ENCODE peak calls at places on chromosomes 3 and 15, in eight cellular contexts. One of them, this sample, is unnamed.

GRCh38 chr3:41117398-41117870 is 81.9 kb upstream of the CTNNB1 start:
- ATAC-seq in GM12878: peak; percentile 95
- ATAC-seq in HCT116: peak; percentile 91
- ATAC-seq in Panc1: no peak
- ATAC-seq in K562: peak; percentile 95
- ATAC-seq in upper lobe of left lung: peak; percentile 92
- ATAC-seq in GM23338: no peak
- ATAC-seq in HepG2: peak; percentile 87
- ATAC-seq in this sample: peak; percentile 88

GRCh38 chr3:15291589-15292541 is 40.5 kb downstream of the SH3BP5 start:
- ATAC-seq in GM12878: peak; percentile 95
- ATAC-seq in HCT116: no peak
- ATAC-seq in Panc1: no peak
- ATAC-seq in K562: peak; percentile 44
- ATAC-seq in upper lobe of left lung: peak; percentile 41
- ATAC-seq in GM23338: no peak
- ATAC-seq in HepG2: no peak
- ATAC-seq in this sample: no peak

GRCh38 chr3:27606537-27606936 is 115.6 kb downstream of the EOMES start:
- ATAC-seq in GM12878: no peak
- ATAC-seq in HCT116: no peak
- ATAC-seq in Panc1: no peak
- ATAC-seq in K562: no peak
- ATAC-seq in upper lobe of left lung: no peak
- ATAC-seq in GM23338: no peak
- ATAC-seq in HepG2: no peak
- ATAC-seq in this sample: no peak

GRCh38 chr3:24495334-24495994 is 814 bp upstream of the THRB start:
- ATAC-seq in GM12878: no peak
- ATAC-seq in HCT116: peak; percentile 73
- ATAC-seq in Panc1: peak; percentile 66
- ATAC-seq in K562: peak; percentile 65
- ATAC-seq in upper lobe of left lung: peak; percentile 83
- ATAC-seq in GM23338: peak; percentile 63
- ATAC-seq in HepG2: peak; percentile 76
- ATAC-seq in this sample: peak; percentile 11

GRCh38 chr3:67389176-67389575 is 265.2 kb downstream of the SUCLG2 start:
- ATAC-seq in GM12878: peak; percentile 86
- ATAC-seq in HCT116: no peak
- ATAC-seq in Panc1: no peak
- ATAC-seq in K562: no peak
- ATAC-seq in upper lobe of left lung: no peak
- ATAC-seq in GM23338: no peak
- ATAC-seq in HepG2: no peak
- ATAC-seq in this sample: no peak

GRCh38 chr3:48012659-48013058 is 3.6 kb downstream of the MAP4 start:
- ATAC-seq in GM12878: no peak
- ATAC-seq in HCT116: no peak
- ATAC-seq in Panc1: no peak
- ATAC-seq in K562: no peak
- ATAC-seq in upper lobe of left lung: no peak
- ATAC-seq in GM23338: no peak
- ATAC-seq in HepG2: no peak
- ATAC-seq in this sample: no peak

GRCh38 chr15:43930079-43930478 is 103.3 kb downstream of the WDR76 start:
- ATAC-seq in GM12878: no peak
- ATAC-seq in HCT116: peak; percentile 75
- ATAC-seq in Panc1: no peak
- ATAC-seq in K562: no peak
- ATAC-seq in upper lobe of left lung: no peak
- ATAC-seq in GM23338: peak; percentile 15
- ATAC-seq in HepG2: no peak
- ATAC-seq in this sample: no peak

GRCh38 chr15:58043192-58043903 is 22.2 kb downstream of the ALDH1A2 start:
- ATAC-seq in GM12878: peak; percentile 76
- ATAC-seq in HCT116: peak; percentile 84
- ATAC-seq in Panc1: peak; percentile 65
- ATAC-seq in K562: peak; percentile 69
- ATAC-seq in upper lobe of left lung: no peak
- ATAC-seq in GM23338: peak; percentile 34
- ATAC-seq in HepG2: peak; percentile 56
- ATAC-seq in this sample: no peak

GRCh38 chr3:182239316-182239715 is 527.6 kb downstream of the SOX2 start:
- ATAC-seq in GM12878: no peak
- ATAC-seq in HCT116: no peak
- ATAC-seq in Panc1: no peak
- ATAC-seq in K562: no peak
- ATAC-seq in upper lobe of left lung: no peak
- ATAC-seq in GM23338: no peak
- ATAC-seq in HepG2: no peak
- ATAC-seq in this sample: no peak

GRCh38 chr15:41659855-41660234 is 360 bp upstream of the MGA start:
- ATAC-seq in GM12878: no peak
- ATAC-seq in HCT116: no peak
- ATAC-seq in Panc1: no peak
- ATAC-seq in K562: no peak
- ATAC-seq in upper lobe of left lung: no peak
- ATAC-seq in GM23338: peak; percentile 72
- ATAC-seq in HepG2: no peak
- ATAC-seq in this sample: peak; percentile 0

GRCh38 chr3:111324142-111324541 is 217.9 kb upstream of the CD96 start:
- ATAC-seq in GM12878: no peak
- ATAC-seq in HCT116: no peak
- ATAC-seq in Panc1: no peak
- ATAC-seq in K562: no peak
- ATAC-seq in upper lobe of left lung: no peak
- ATAC-seq in GM23338: no peak
- ATAC-seq in HepG2: no peak
- ATAC-seq in this sample: no peak

GRCh38 chr15:91478717-91479191 is 374.8 kb upstream of the SLCO3A1 start:
- ATAC-seq in GM12878: no peak
- ATAC-seq in HCT116: no peak
- ATAC-seq in Panc1: no peak
- ATAC-seq in K562: peak; percentile 96
- ATAC-seq in upper lobe of left lung: no peak
- ATAC-seq in GM23338: no peak
- ATAC-seq in HepG2: no peak
- ATAC-seq in this sample: no peak

GRCh38 chr3:177294221-177294620 is 96.9 kb upstream of the TBL1XR1 start:
- ATAC-seq in GM12878: no peak
- ATAC-seq in HCT116: no peak
- ATAC-seq in Panc1: peak; percentile 38
- ATAC-seq in K562: peak; percentile 65
- ATAC-seq in upper lobe of left lung: no peak
- ATAC-seq in GM23338: no peak
- ATAC-seq in HepG2: peak; percentile 51
- ATAC-seq in this sample: peak; percentile 79

GRCh38 chr15:34206016-34206415 is 3.9 kb downstream of the KATNBL1 start:
- ATAC-seq in GM12878: no peak
- ATAC-seq in HCT116: no peak
- ATAC-seq in Panc1: no peak
- ATAC-seq in K562: no peak
- ATAC-seq in upper lobe of left lung: no peak
- ATAC-seq in GM23338: no peak
- ATAC-seq in HepG2: no peak
- ATAC-seq in this sample: no peak

GRCh38 chr15:35751421-35752133 is 205.6 kb upstream of the DPH6 start:
- ATAC-seq in GM12878: peak; percentile 88
- ATAC-seq in HCT116: peak; percentile 96
- ATAC-seq in Panc1: peak; percentile 93
- ATAC-seq in K562: peak; percentile 93
- ATAC-seq in upper lobe of left lung: no peak
- ATAC-seq in GM23338: peak; percentile 99
- ATAC-seq in HepG2: peak; percentile 82
- ATAC-seq in this sample: peak; percentile 65

GRCh38 chr3:188786424-188786823 is 385.3 kb upstream of the TPRG1 start:
- ATAC-seq in GM12878: no peak
- ATAC-seq in HCT116: no peak
- ATAC-seq in Panc1: no peak
- ATAC-seq in K562: no peak
- ATAC-seq in upper lobe of left lung: no peak
- ATAC-seq in GM23338: no peak
- ATAC-seq in HepG2: no peak
- ATAC-seq in this sample: no peak

GRCh38 chr3:50237754-50238548 is 1.9 kb downstream of the GNAI2 start:
- ATAC-seq in GM12878: peak; percentile 71
- ATAC-seq in HCT116: peak; percentile 6
- ATAC-seq in Panc1: peak; percentile 54
- ATAC-seq in K562: no peak
- ATAC-seq in upper lobe of left lung: peak; percentile 76
- ATAC-seq in GM23338: peak; percentile 4
- ATAC-seq in HepG2: no peak
- ATAC-seq in this sample: peak; percentile 37

GRCh38 chr3:174125267-174125844 is 727.8 kb downstream of the NLGN1 start:
- ATAC-seq in GM12878: peak; percentile 66
- ATAC-seq in HCT116: peak; percentile 97
- ATAC-seq in Panc1: peak; percentile 65
- ATAC-seq in K562: no peak
- ATAC-seq in upper lobe of left lung: no peak
- ATAC-seq in GM23338: peak; percentile 99
- ATAC-seq in HepG2: peak; percentile 47
- ATAC-seq in this sample: no peak

GRCh38 chr3:89184151-89184550 is 76.7 kb downstream of the EPHA3 start:
- ATAC-seq in GM12878: no peak
- ATAC-seq in HCT116: no peak
- ATAC-seq in Panc1: no peak
- ATAC-seq in K562: no peak
- ATAC-seq in upper lobe of left lung: no peak
- ATAC-seq in GM23338: no peak
- ATAC-seq in HepG2: no peak
- ATAC-seq in this sample: no peak

GRCh38 chr3:89180334-89180733 is 72.9 kb downstream of the EPHA3 start:
- ATAC-seq in GM12878: peak; percentile 47
- ATAC-seq in HCT116: no peak
- ATAC-seq in Panc1: no peak
- ATAC-seq in K562: no peak
- ATAC-seq in upper lobe of left lung: no peak
- ATAC-seq in GM23338: no peak
- ATAC-seq in HepG2: no peak
- ATAC-seq in this sample: no peak

GRCh38 chr3:89173546-89173945 is 66.1 kb downstream of the EPHA3 start:
- ATAC-seq in GM12878: no peak
- ATAC-seq in HCT116: no peak
- ATAC-seq in Panc1: no peak
- ATAC-seq in K562: no peak
- ATAC-seq in upper lobe of left lung: no peak
- ATAC-seq in GM23338: no peak
- ATAC-seq in HepG2: no peak
- ATAC-seq in this sample: no peak

GRCh38 chr3:89184596-89184995 is 77.2 kb downstream of the EPHA3 start:
- ATAC-seq in GM12878: no peak
- ATAC-seq in HCT116: no peak
- ATAC-seq in Panc1: no peak
- ATAC-seq in K562: no peak
- ATAC-seq in upper lobe of left lung: no peak
- ATAC-seq in GM23338: no peak
- ATAC-seq in HepG2: no peak
- ATAC-seq in this sample: no peak

DNA sequence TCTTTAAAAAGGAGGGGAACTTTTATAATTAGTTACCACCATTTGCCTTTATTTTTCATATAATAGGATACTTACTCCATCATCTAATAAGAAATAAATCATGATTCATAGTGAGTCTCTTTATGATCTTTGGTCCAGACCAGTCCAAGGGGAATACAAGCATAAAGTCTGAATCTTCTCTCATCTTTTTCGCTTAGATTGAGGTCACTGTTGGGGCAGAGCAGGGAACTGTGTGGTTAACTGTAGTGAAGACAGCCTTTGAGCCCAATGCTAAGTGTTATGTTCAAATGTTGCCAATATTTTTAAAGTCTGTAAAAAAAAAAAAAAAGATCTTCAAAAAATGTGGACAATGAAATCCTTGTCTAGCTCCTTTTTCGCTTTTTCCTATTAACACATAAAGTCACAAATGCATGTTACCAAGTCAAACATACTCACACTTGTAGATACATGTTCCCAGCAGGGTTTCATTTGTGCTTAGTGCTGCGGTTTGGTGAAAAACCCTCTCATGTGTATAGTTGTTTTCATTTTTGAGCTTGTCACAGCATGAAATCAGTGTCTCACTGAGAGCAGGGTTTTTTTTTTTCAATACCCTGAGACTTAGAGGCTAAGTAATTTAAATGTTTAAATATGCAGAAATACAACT is 72.1 kb downstream of the EPHA3 start:
- ATAC-seq in GM12878: peak; percentile 93
- ATAC-seq in HCT116: no peak
- ATAC-seq in Panc1: no peak
- ATAC-seq in K562: no peak
- ATAC-seq in upper lobe of left lung: no peak
- ATAC-seq in GM23338: no peak
- ATAC-seq in HepG2: no peak
- ATAC-seq in this sample: no peak
- TF ChIP-seq POLR2AphosphoS5 in GM12878: no peak
- TF ChIP-seq POLR2AphosphoS5 in HCT116: no peak
- TF ChIP-seq POLR2AphosphoS5 in Panc1: no peak
- TF ChIP-seq POLR2AphosphoS5 in K562: no peak
- TF ChIP-seq POLR2AphosphoS5 in upper lobe of left lung: no peak
- TF ChIP-seq POLR2AphosphoS5 in GM23338: no peak
- TF ChIP-seq POLR2AphosphoS5 in HepG2: no peak
- TF ChIP-seq POLR2AphosphoS5 in this sample: no peak

GRCh38 chr15:71654714-71655174 is 155.6 kb upstream of the NR2E3 start:
- ATAC-seq in GM12878: no peak
- ATAC-seq in HCT116: no peak
- ATAC-seq in Panc1: no peak
- ATAC-seq in K562: no peak
- ATAC-seq in upper lobe of left lung: no peak
- ATAC-seq in GM23338: no peak
- ATAC-seq in HepG2: peak; percentile 79
- ATAC-seq in this sample: peak; percentile 25
- TF ChIP-seq POLR2AphosphoS5 in GM12878: no peak
- TF ChIP-seq POLR2AphosphoS5 in HCT116: no peak
- TF ChIP-seq POLR2AphosphoS5 in Panc1: no peak
- TF ChIP-seq POLR2AphosphoS5 in K562: no peak
- TF ChIP-seq POLR2AphosphoS5 in upper lobe of left lung: no peak
- TF ChIP-seq POLR2AphosphoS5 in GM23338: no peak
- TF ChIP-seq POLR2AphosphoS5 in HepG2: no peak
- TF ChIP-seq POLR2AphosphoS5 in this sample: no peak

GRCh38 chr15:97748576-97748975 is 211.9 kb upstream of the ARRDC4 start:
- ATAC-seq in GM12878: no peak
- ATAC-seq in HCT116: no peak
- ATAC-seq in Panc1: no peak
- ATAC-seq in K562: no peak
- ATAC-seq in upper lobe of left lung: no peak
- ATAC-seq in GM23338: peak; percentile 69
- ATAC-seq in HepG2: no peak
- ATAC-seq in this sample: no peak
- TF ChIP-seq POLR2AphosphoS5 in GM12878: no peak
- TF ChIP-seq POLR2AphosphoS5 in HCT116: no peak
- TF ChIP-seq POLR2AphosphoS5 in Panc1: no peak
- TF ChIP-seq POLR2AphosphoS5 in K562: no peak
- TF ChIP-seq POLR2AphosphoS5 in upper lobe of left lung: no peak
- TF ChIP-seq POLR2AphosphoS5 in GM23338: no peak
- TF ChIP-seq POLR2AphosphoS5 in HepG2: no peak
- TF ChIP-seq POLR2AphosphoS5 in this sample: no peak

DNA sequence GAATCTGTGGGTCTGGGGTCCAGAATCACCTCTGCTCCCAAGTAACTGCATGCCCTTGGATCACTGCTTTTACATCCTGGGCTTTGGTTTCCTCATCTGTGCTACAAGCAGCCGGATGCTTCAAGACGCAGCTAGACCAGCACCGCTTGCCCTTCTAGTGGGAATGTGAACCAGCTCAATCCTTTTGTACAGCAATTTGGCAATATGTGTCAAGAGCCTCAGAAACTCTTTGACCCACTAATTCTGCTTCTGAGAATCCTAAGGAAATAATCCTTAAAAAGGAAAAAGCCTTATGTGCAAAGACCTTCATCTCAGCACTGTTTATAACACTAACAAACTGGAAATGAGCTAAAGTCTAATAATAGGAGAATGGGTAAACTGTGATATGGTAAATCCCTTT is 48.7 kb downstream of the ADCY5 start:
- ATAC-seq in GM12878: no peak
- ATAC-seq in HCT116: no peak
- ATAC-seq in Panc1: no peak
- ATAC-seq in K562: no peak
- ATAC-seq in upper lobe of left lung: no peak
- ATAC-seq in GM23338: no peak
- ATAC-seq in HepG2: no peak
- ATAC-seq in this sample: no peak
- TF ChIP-seq POLR2AphosphoS5 in GM12878: no peak
- TF ChIP-seq POLR2AphosphoS5 in HCT116: no peak
- TF ChIP-seq POLR2AphosphoS5 in Panc1: no peak
- TF ChIP-seq POLR2AphosphoS5 in K562: no peak
- TF ChIP-seq POLR2AphosphoS5 in upper lobe of left lung: no peak
- TF ChIP-seq POLR2AphosphoS5 in GM23338: no peak
- TF ChIP-seq POLR2AphosphoS5 in HepG2: no peak
- TF ChIP-seq POLR2AphosphoS5 in this sample: peak; percentile 97